ENCODE peak calls at places on chromosomes 3 and 15, in four cellular contexts. One of them, this sample, is unnamed.

GRCh38 chr15:62958528-62958927 is 84.0 kb upstream of the TPM1 start:
- DNase-seq in progenitor cell of endocrine pancreas: no peak
- DNase-seq in T47D: no peak
- DNase-seq in activated T-cell treated with anti-CD3 and anti-CD28 coated beads for 4 hours: no peak
- DNase-seq in this sample: no peak

GRCh38 chr3:172224560-172225214 is 185.3 kb downstream of the FNDC3B start:
- DNase-seq in T47D: no peak
- DNase-seq in activated T-cell treated with anti-CD3 and anti-CD28 coated beads for 4 hours: no peak
- DNase-seq in progenitor cell of endocrine pancreas: no peak
- DNase-seq in this sample: no peak

GRCh38 chr3:100400424-100400781 is 486 bp downstream of the TOMM70 start:
- DNase-seq in T47D: no peak
- DNase-seq in activated T-cell treated with anti-CD3 and anti-CD28 coated beads for 4 hours: peak
- DNase-seq in progenitor cell of endocrine pancreas: peak
- DNase-seq in this sample: no peak

GRCh38 chr3:108090066-108090700 is 648 bp downstream of the CD47 start:
- DNase-seq in T47D: peak
- DNase-seq in activated T-cell treated with anti-CD3 and anti-CD28 coated beads for 4 hours: peak
- DNase-seq in progenitor cell of endocrine pancreas: no peak
- DNase-seq in this sample: no peak

GRCh38 chr3:54988302-54989022 is 60.6 kb upstream of the LRTM1 start:
- DNase-seq in T47D: no peak
- DNase-seq in activated T-cell treated with anti-CD3 and anti-CD28 coated beads for 4 hours: no peak
- DNase-seq in progenitor cell of endocrine pancreas: no peak
- DNase-seq in this sample: no peak

GRCh38 chr3:193559100-193559499 is 4.4 kb upstream of the ATP13A4 start:
- DNase-seq in progenitor cell of endocrine pancreas: no peak
- DNase-seq in T47D: no peak
- DNase-seq in activated T-cell treated with anti-CD3 and anti-CD28 coated beads for 4 hours: no peak
- DNase-seq in this sample: no peak

GRCh38 chr3:155753038-155753647 is 8.3 kb upstream of the PLCH1 start:
- DNase-seq in progenitor cell of endocrine pancreas: no peak
- DNase-seq in T47D: no peak
- DNase-seq in activated T-cell treated with anti-CD3 and anti-CD28 coated beads for 4 hours: no peak
- DNase-seq in this sample: no peak

GRCh38 chr3:186150234-186150830 is 41.4 kb upstream of the ETV5 start:
- DNase-seq in T47D: no peak
- DNase-seq in activated T-cell treated with anti-CD3 and anti-CD28 coated beads for 4 hours: no peak
- DNase-seq in progenitor cell of endocrine pancreas: no peak
- DNase-seq in this sample: no peak

GRCh38 chr3:67647390-67647878 is 7.0 kb downstream of the SUCLG2 start:
- DNase-seq in activated T-cell treated with anti-CD3 and anti-CD28 coated beads for 4 hours: no peak
- DNase-seq in progenitor cell of endocrine pancreas: no peak
- DNase-seq in T47D: no peak
- DNase-seq in this sample: no peak

GRCh38 chr15:50758712-50759205 is 6.7 kb downstream of the SPPL2A start:
- DNase-seq in progenitor cell of endocrine pancreas: no peak
- DNase-seq in T47D: no peak
- DNase-seq in activated T-cell treated with anti-CD3 and anti-CD28 coated beads for 4 hours: no peak
- DNase-seq in this sample: no peak

GRCh38 chr3:89572261-89572660 is 464.8 kb downstream of the EPHA3 start:
- DNase-seq in T47D: no peak
- DNase-seq in progenitor cell of endocrine pancreas: no peak
- DNase-seq in activated T-cell treated with anti-CD3 and anti-CD28 coated beads for 4 hours: no peak
- DNase-seq in this sample: no peak

GRCh38 chr15:63339006-63339766 is 42.5 kb downstream of the CA12 start:
- DNase-seq in progenitor cell of endocrine pancreas: no peak
- DNase-seq in T47D: no peak
- DNase-seq in activated T-cell treated with anti-CD3 and anti-CD28 coated beads for 4 hours: no peak
- DNase-seq in this sample: no peak

GRCh38 chr3:184583345-184584000 is 21.9 kb downstream of the EPHB3 start:
- DNase-seq in progenitor cell of endocrine pancreas: no peak
- DNase-seq in activated T-cell treated with anti-CD3 and anti-CD28 coated beads for 4 hours: no peak
- DNase-seq in T47D: no peak
- DNase-seq in this sample: no peak

GRCh38 chr3:24185738-24186384 is 240.8 kb downstream of the NR1D2 start:
- DNase-seq in progenitor cell of endocrine pancreas: no peak
- DNase-seq in T47D: peak
- DNase-seq in activated T-cell treated with anti-CD3 and anti-CD28 coated beads for 4 hours: no peak
- DNase-seq in this sample: peak

GRCh38 chr15:74418575-74419338 is 15.0 kb downstream of the SEMA7A start:
- DNase-seq in activated T-cell treated with anti-CD3 and anti-CD28 coated beads for 4 hours: no peak
- DNase-seq in T47D: no peak
- DNase-seq in progenitor cell of endocrine pancreas: no peak
- DNase-seq in this sample: no peak

GRCh38 chr3:10845240-10845761 is 29.3 kb downstream of the SLC6A11 start:
- DNase-seq in progenitor cell of endocrine pancreas: no peak
- DNase-seq in T47D: no peak
- DNase-seq in activated T-cell treated with anti-CD3 and anti-CD28 coated beads for 4 hours: no peak
- DNase-seq in this sample: no peak

GRCh38 chr15:68145706-68146105 is 59.4 kb downstream of the CALML4 start:
- DNase-seq in progenitor cell of endocrine pancreas: no peak
- DNase-seq in T47D: no peak
- DNase-seq in activated T-cell treated with anti-CD3 and anti-CD28 coated beads for 4 hours: no peak
- DNase-seq in this sample: no peak

GRCh38 chr3:140917769-140918168 is 23.9 kb upstream of the SLC25A36 start:
- DNase-seq in T47D: no peak
- DNase-seq in activated T-cell treated with anti-CD3 and anti-CD28 coated beads for 4 hours: no peak
- DNase-seq in progenitor cell of endocrine pancreas: no peak
- DNase-seq in this sample: no peak

GRCh38 chr3:177816667-177817208 is 619.5 kb upstream of the TBL1XR1 start:
- DNase-seq in progenitor cell of endocrine pancreas: no peak
- DNase-seq in T47D: peak
- DNase-seq in activated T-cell treated with anti-CD3 and anti-CD28 coated beads for 4 hours: no peak
- DNase-seq in this sample: no peak

GRCh38 chr15:62488383-62488782 is 323.3 kb upstream of the C2CD4B start:
- DNase-seq in T47D: no peak
- DNase-seq in progenitor cell of endocrine pancreas: no peak
- DNase-seq in activated T-cell treated with anti-CD3 and anti-CD28 coated beads for 4 hours: no peak
- DNase-seq in this sample: no peak

GRCh38 chr15:60905587-60905986 is 323.5 kb downstream of the RORA start:
- DNase-seq in activated T-cell treated with anti-CD3 and anti-CD28 coated beads for 4 hours: peak
- DNase-seq in T47D: no peak
- DNase-seq in progenitor cell of endocrine pancreas: no peak
- DNase-seq in this sample: no peak

GRCh38 chr15:85623648-85624047 is 171.1 kb downstream of the KLHL25 start:
- DNase-seq in activated T-cell treated with anti-CD3 and anti-CD28 coated beads for 4 hours: no peak
- DNase-seq in T47D: no peak
- DNase-seq in progenitor cell of endocrine pancreas: no peak
- DNase-seq in this sample: no peak

GRCh38 chr15:58517252-58517681 is 85.5 kb downstream of the LIPC start:
- DNase-seq in activated T-cell treated with anti-CD3 and anti-CD28 coated beads for 4 hours: no peak
- DNase-seq in progenitor cell of endocrine pancreas: no peak
- DNase-seq in T47D: no peak
- DNase-seq in this sample: no peak

GRCh38 chr3:159266779-159267178 is 464.9 kb downstream of the MFSD1 start:
- DNase-seq in progenitor cell of endocrine pancreas: peak
- DNase-seq in T47D: no peak
- DNase-seq in activated T-cell treated with anti-CD3 and anti-CD28 coated beads for 4 hours: no peak
- DNase-seq in this sample: no peak

GRCh38 chr3:190059242-190059590 is 61.5 kb downstream of the P3H2 start:
- DNase-seq in T47D: no peak
- DNase-seq in progenitor cell of endocrine pancreas: no peak
- DNase-seq in activated T-cell treated with anti-CD3 and anti-CD28 coated beads for 4 hours: no peak
- DNase-seq in this sample: no peak

GRCh38 chr15:91632981-91633380 is 220.5 kb upstream of the SLCO3A1 start:
- DNase-seq in progenitor cell of endocrine pancreas: no peak
- DNase-seq in activated T-cell treated with anti-CD3 and anti-CD28 coated beads for 4 hours: no peak
- DNase-seq in T47D: no peak
- DNase-seq in this sample: no peak

GRCh38 chr3:133369041-133369440 is 30.8 kb upstream of the BFSP2 start:
- DNase-seq in T47D: no peak
- DNase-seq in progenitor cell of endocrine pancreas: no peak
- DNase-seq in activated T-cell treated with anti-CD3 and anti-CD28 coated beads for 4 hours: no peak
- DNase-seq in this sample: no peak

GRCh38 chr15:48946088-48946839 is 17.5 kb downstream of the SHC4 start:
- DNase-seq in progenitor cell of endocrine pancreas: no peak
- DNase-seq in activated T-cell treated with anti-CD3 and anti-CD28 coated beads for 4 hours: no peak
- DNase-seq in T47D: no peak
- DNase-seq in this sample: no peak

GRCh38 chr15:32908921-32909320 is 191.1 kb downstream of the GREM1 start:
- DNase-seq in activated T-cell treated with anti-CD3 and anti-CD28 coated beads for 4 hours: no peak
- DNase-seq in T47D: no peak
- DNase-seq in progenitor cell of endocrine pancreas: no peak
- DNase-seq in this sample: no peak

GRCh38 chr3:103295974-103296570 is 861.3 kb downstream of the ZPLD1 start:
- DNase-seq in activated T-cell treated with anti-CD3 and anti-CD28 coated beads for 4 hours: no peak
- DNase-seq in T47D: no peak
- DNase-seq in progenitor cell of endocrine pancreas: no peak
- DNase-seq in this sample: no peak

GRCh38 chr3:71066849-71067261 is 516.7 kb downstream of the FOXP1 start:
- DNase-seq in activated T-cell treated with anti-CD3 and anti-CD28 coated beads for 4 hours: no peak
- DNase-seq in T47D: no peak
- DNase-seq in progenitor cell of endocrine pancreas: no peak
- DNase-seq in this sample: no peak

GRCh38 chr3:158520433-158520832 is 50.6 kb upstream of the MLF1 start:
- DNase-seq in activated T-cell treated with anti-CD3 and anti-CD28 coated beads for 4 hours: no peak
- DNase-seq in T47D: no peak
- DNase-seq in progenitor cell of endocrine pancreas: no peak
- DNase-seq in this sample: no peak

GRCh38 chr15:76195506-76196285 is 115.6 kb downstream of the ETFA start:
- DNase-seq in progenitor cell of endocrine pancreas: no peak
- DNase-seq in activated T-cell treated with anti-CD3 and anti-CD28 coated beads for 4 hours: no peak
- DNase-seq in T47D: no peak
- DNase-seq in this sample: no peak

GRCh38 chr15:41982133-41982930 is 10.0 kb upstream of the EHD4 start:
- DNase-seq in activated T-cell treated with anti-CD3 and anti-CD28 coated beads for 4 hours: no peak
- DNase-seq in progenitor cell of endocrine pancreas: no peak
- DNase-seq in T47D: no peak
- DNase-seq in this sample: no peak

This sample was measured in CMK.